ENCODE peak calls at places on chromosomes 3 and 15, in four cellular contexts. O, Z, X and I are unnamed samples.
A peak's percentile ranks its signal among the peaks of the same experiment; 100 is the strongest.

GRCh38 chr3:141401584-141402475 is 33.5 kb downstream of the ZBTB38 start:
- DNase-seq in O (no peak), Z (peak; percentile 59), X (peak; percentile 66), I (peak; percentile 65)

GRCh38 chr3:27127195-27127594 is 242.0 kb downstream of the NEK10 start:
- DNase-seq in O (peak; percentile 51), Z (no peak), X (no peak), I (no peak)

GRCh38 chr15:70569139-70569717 is 194.1 kb downstream of the UACA start:
- DNase-seq in O (no peak), Z (no peak), X (peak; percentile 70), I (no peak)

GRCh38 chr3:59189561-59190338 is 139.9 kb upstream of the CFAP20DC start:
- DNase-seq in O (no peak), Z (no peak), X (no peak), I (no peak)

GRCh38 chr3:143970773-143971366 is 753 bp upstream of the DIPK2A start:
- DNase-seq in O (no peak), Z (peak; percentile 52), X (peak; percentile 78), I (peak; percentile 33)

GRCh38 chr15:77070500-77071337 is at the start of gene TSPAN3:
- DNase-seq in O (peak; percentile 61), Z (peak; percentile 93), X (peak; percentile 97), I (peak; percentile 88)

GRCh38 chr3:135982922-135983581 is 17.5 kb downstream of the PPP2R3A start:
- DNase-seq in O (no peak), Z (no peak), X (no peak), I (no peak)

GRCh38 chr3:150407818-150408231 is 273 bp upstream of the TSC22D2 start:
- DNase-seq in O (peak; percentile 91), Z (no peak), X (no peak), I (no peak)

GRCh38 chr3:56468184-56469106 is at the start of gene ERC2:
- DNase-seq in O (no peak), Z (no peak), X (peak; percentile 93), I (no peak)

GRCh38 chr15:81297147-81297572 is 26.8 kb downstream of the STARD5 start:
- DNase-seq in O (no peak), Z (no peak), X (no peak), I (no peak)

GRCh38 chr15:72200395-72201237 is 3.0 kb upstream of the GRAMD2A start:
- DNase-seq in O (no peak), Z (no peak), X (no peak), I (no peak)

GRCh38 chr15:77066961-77067690 is 3.8 kb downstream of the TSPAN3 start:
- DNase-seq in O (no peak), Z (no peak), X (no peak), I (no peak)

GRCh38 chr3:44974406-44974805 is 1.6 kb downstream of the ZDHHC3 start:
- DNase-seq in O (no peak), Z (no peak), X (no peak), I (no peak)